ENCODE peak calls at places on chromosomes 6 and 20, in seven cellular contexts. M is astrocyte of the spinal cord, R is esophagus squamous epithelium, A is AG04449, K is fibroblast of lung, V is GM10248, T is GM06990. E is an unnamed sample.

GRCh38 chr6:111973897-111974639 is 79.8 kb upstream of the CCN6 start:
- DNase-seq in M (peak; percentile 82), R (no peak), A (no peak), K (peak; percentile 82), V (no peak), T (no peak), E (no peak)

GRCh38 chr20:43904195-43904594 is 10.5 kb upstream of the TOX2 start:
- DNase-seq in M (no peak), R (no peak), A (no peak), K (no peak), V (no peak), T (no peak), E (no peak)

GRCh38 chr6:328184-328670 is 35.9 kb downstream of the DUSP22 start:
- DNase-seq in M (peak; percentile 91), R (no peak), A (peak; percentile 86), K (peak; percentile 92), V (peak; percentile 84), T (peak; percentile 79), E (no peak)

GRCh38 chr6:159982726-159983506 is 14.0 kb downstream of the IGF2R start:
- DNase-seq in M (peak; percentile 30), R (no peak), A (no peak), K (peak; percentile 30), V (no peak), T (no peak), E (no peak)

GRCh38 chr20:23879811-23880374 is 345 bp upstream of the CST5 start:
- DNase-seq in M (no peak), R (no peak), A (no peak), K (no peak), V (no peak), T (no peak), E (no peak)

GRCh38 chr20:59398552-59399265 is 98.3 kb downstream of the EDN3 start:
- DNase-seq in M (no peak), R (no peak), A (no peak), K (no peak), V (no peak), T (no peak), E (no peak)

GRCh38 chr6:158474961-158475343 is 84.9 kb upstream of the TMEM181 start:
- DNase-seq in M (peak; percentile 29), R (no peak), A (no peak), K (peak; percentile 53), V (no peak), T (no peak), E (no peak)

GRCh38 chr6:111916747-111917146 is 43.5 kb upstream of the FYN start:
- DNase-seq in M (no peak), R (no peak), A (no peak), K (no peak), V (no peak), T (no peak), E (no peak)

GRCh38 chr20:62818592-62819493 is 2.0 kb downstream of the COL9A3 start:
- DNase-seq in M (peak; percentile 36), R (no peak), A (no peak), K (no peak), V (no peak), T (no peak), E (peak; percentile 67)

GRCh38 chr6:158268361-158269147 is 43.7 kb upstream of the TULP4 start:
- DNase-seq in M (no peak), R (no peak), A (no peak), K (no peak), V (no peak), T (no peak), E (no peak)

GRCh38 chr20:38863024-38863851 is 57.7 kb downstream of the PPP1R16B start:
- DNase-seq in M (no peak), R (no peak), A (no peak), K (no peak), V (peak; percentile 72), T (peak; percentile 71), E (no peak)

GRCh38 chr6:305371-306206 is 13.3 kb downstream of the DUSP22 start:
- DNase-seq in M (no peak), R (no peak), A (no peak), K (no peak), V (peak; percentile 93), T (peak; percentile 80), E (no peak)

GRCh38 chr20:34112600-34113061 is 588 bp upstream of the EIF2S2 start:
- DNase-seq in M (no peak), R (no peak), A (no peak), K (peak; percentile 36), V (peak; percentile 31), T (no peak), E (no peak)

GRCh38 chr6:27630727-27631613 is 158.1 kb upstream of the ZNF184 start:
- DNase-seq in M (peak; percentile 58), R (no peak), A (no peak), K (peak; percentile 68), V (peak; percentile 60), T (peak; percentile 78), E (peak; percentile 62)

GRCh38 chr6:32291549-32291948 is 67.7 kb upstream of the NOTCH4 start:
- DNase-seq in M (no peak), R (no peak), A (no peak), K (no peak), V (no peak), T (no peak), E (no peak)

GRCh38 chr6:136991614-136992013 is 53.2 kb downstream of the IL20RA start:
- DNase-seq in M (no peak), R (no peak), A (no peak), K (no peak), V (no peak), T (no peak), E (no peak)

GRCh38 chr6:28161410-28162079 is 19.9 kb downstream of the ZKSCAN8 start:
- DNase-seq in M (peak; percentile 70), R (no peak), A (no peak), K (peak; percentile 58), V (peak; percentile 89), T (peak; percentile 87), E (peak; percentile 79)

GRCh38 chr6:52337633-52338290 is 24.2 kb upstream of the PAQR8 start:
- DNase-seq in M (no peak), R (no peak), A (no peak), K (no peak), V (peak; percentile 42), T (no peak), E (no peak)

GRCh38 chr20:421685-422250 is 13.7 kb downstream of the RBCK1 start:
- DNase-seq in M (no peak), R (no peak), A (no peak), K (no peak), V (no peak), T (no peak), E (no peak)

GRCh38 chr6:108716801-108717791 is 131.1 kb upstream of the ARMC2 start:
- DNase-seq in M (no peak), R (no peak), A (no peak), K (no peak), V (no peak), T (no peak), E (no peak)

GRCh38 chr6:108714012-108714773 is 134.0 kb upstream of the ARMC2 start:
- DNase-seq in M (peak; percentile 41), R (no peak), A (no peak), K (peak; percentile 56), V (no peak), T (no peak), E (no peak)

GRCh38 chr6:108712946-108713345 is 135.3 kb upstream of the ARMC2 start:
- DNase-seq in M (no peak), R (no peak), A (no peak), K (no peak), V (no peak), T (no peak), E (no peak)

GRCh38 chr6:108715832-108716231 is 132.4 kb upstream of the ARMC2 start:
- DNase-seq in M (no peak), R (no peak), A (no peak), K (peak; percentile 28), V (no peak), T (no peak), E (no peak)

DNA sequence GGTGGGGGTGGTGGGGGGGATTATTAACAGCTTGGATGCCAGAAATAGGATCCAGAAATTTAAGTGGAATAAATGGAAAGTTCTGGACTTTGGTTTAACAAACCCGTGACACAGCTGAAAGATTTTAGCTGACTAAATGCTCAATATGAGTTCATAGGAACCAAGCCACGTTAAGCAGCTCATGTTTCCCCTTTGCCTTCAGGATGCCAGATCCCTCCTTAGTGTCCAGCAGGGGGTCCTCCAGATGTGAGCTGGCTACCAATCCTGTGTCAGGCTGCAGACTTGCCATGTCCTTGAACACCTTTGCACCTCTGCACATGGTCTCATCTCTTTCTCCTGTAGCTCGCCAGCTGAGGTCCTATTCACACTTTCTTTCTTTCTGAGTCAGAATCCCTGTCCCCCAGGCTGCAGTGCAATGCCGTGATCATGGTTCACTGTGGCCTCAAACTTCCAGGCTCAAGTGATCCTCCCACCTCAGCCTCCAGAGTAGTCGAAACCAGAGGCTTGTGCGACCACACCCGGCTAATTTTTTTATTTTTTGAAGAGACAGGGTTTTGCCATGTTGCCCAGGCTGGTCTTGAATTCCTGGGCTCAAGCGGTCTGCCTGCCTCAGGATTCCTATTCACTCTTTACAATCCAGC is 133.3 kb upstream of the ARMC2 start:
- DNase-seq in M (no peak), R (no peak), A (no peak), K (no peak), V (no peak), T (no peak), E (no peak)
- TF ChIP-seq CTCF in M (no peak), R (no peak), A (no peak), K (peak; percentile 35), V (no peak), T (no peak), E (no peak)

DNA sequence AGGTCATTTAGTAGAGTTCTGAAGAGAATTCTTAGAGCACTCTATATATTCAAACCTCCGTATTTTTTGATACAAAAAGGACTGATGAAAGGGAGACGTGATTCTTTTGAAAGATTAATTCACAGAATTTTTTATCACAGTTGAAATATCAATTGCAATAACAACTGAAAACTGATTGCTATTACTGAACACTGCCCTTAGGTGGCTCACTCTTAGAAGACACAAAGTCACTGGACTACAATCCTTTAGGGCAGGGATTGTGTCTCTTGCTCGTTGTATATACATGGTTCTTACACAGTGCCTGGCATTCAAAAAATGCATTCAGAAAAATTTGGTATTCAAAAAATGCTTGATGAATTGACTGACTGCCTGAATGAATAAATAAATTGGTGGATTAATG is 17.1 kb upstream of the CALHM6 start:
- DNase-seq in M (peak; percentile 42), R (no peak), A (no peak), K (no peak), V (peak; percentile 32), T (no peak), E (no peak)
- TF ChIP-seq CTCF in M (peak; percentile 63), R (no peak), A (peak; percentile 56), K (peak; percentile 73), V (peak; percentile 71), T (peak; percentile 68), E (peak; percentile 49)

DNA sequence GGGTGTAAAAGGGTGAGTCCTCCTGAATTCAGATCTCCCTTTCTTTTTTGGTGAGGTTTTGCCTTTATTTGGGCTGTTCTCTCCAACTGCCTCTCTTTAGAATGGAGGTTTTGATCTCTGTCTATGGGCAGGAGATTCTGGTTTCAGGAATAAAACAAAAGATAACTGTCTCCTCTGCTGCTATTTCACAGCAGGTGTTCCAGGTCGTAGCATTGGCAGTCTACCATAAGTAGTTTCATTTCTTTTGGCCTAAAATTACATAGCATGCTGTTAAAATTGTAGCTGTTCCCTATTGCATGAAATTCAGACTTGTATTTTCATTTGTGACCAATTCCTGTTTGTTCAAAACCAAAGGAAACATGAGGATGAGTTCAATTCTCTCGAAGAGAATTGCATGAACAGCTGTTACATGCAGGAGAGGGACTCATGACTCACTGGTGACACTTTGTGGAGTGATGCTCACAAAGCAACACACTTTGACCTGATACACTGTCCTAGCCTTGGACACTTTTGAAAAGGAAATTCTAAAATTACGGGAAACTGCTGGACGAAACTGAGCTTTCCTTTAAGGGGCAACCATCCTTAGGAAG is 76.8 kb upstream of the SIRPG start:
- DNase-seq in M (peak; percentile 7), R (no peak), A (no peak), K (peak; percentile 3), V (peak; percentile 34), T (peak; percentile 31), E (no peak)
- TF ChIP-seq CTCF in M (no peak), R (no peak), A (no peak), K (no peak), V (peak; percentile 76), T (peak; percentile 59), E (peak; percentile 64)

GRCh38 chr6:95593025-95593424 is 15.7 kb downstream of the MANEA start:
- DNase-seq in M (no peak), R (no peak), A (no peak), K (no peak), V (no peak), T (no peak), E (no peak)
- TF ChIP-seq CTCF in M (no peak), R (no peak), A (no peak), K (no peak), V (no peak), T (no peak), E (no peak)